ENCODE peak calls at places on chromosomes 4 and X, in four cellular contexts. J, W, E and Q are unnamed samples.

GRCh38 chrX:108396188-108396885 is 41.9 kb downstream of the COL4A6 start:
- DNase-seq in W (peak; percentile 69), J (no peak), E (no peak), Q (no peak)

GRCh38 chr4:54998991-54999390 is 126.4 kb downstream of the KDR start:
- DNase-seq in J (no peak), E (no peak), W (no peak), Q (no peak)

GRCh38 chrX:94178145-94178790 is 504.3 kb downstream of the FAM133A start:
- DNase-seq in E (no peak), J (no peak), W (peak; percentile 2), Q (no peak)

GRCh38 chr4:25799522-25799921 is 63.3 kb downstream of the SEL1L3 start:
- DNase-seq in J (no peak), W (no peak), E (no peak), Q (no peak)

GRCh38 chr4:124745988-124746801 is 33.7 kb upstream of the ANKRD50 start:
- DNase-seq in J (no peak), W (no peak), E (no peak), Q (no peak)

GRCh38 chr4:187550256-187550950 is 445.2 kb upstream of the ZFP42 start:
- DNase-seq in J (no peak), E (no peak), W (peak; percentile 4), Q (no peak)

GRCh38 chrX:39519213-39519544 is 578.6 kb downstream of the BCOR start:
- DNase-seq in J (no peak), E (peak; percentile 32), W (no peak), Q (no peak)

GRCh38 chrX:13081385-13082285 is 37.2 kb upstream of the FAM9C start:
- DNase-seq in J (no peak), W (no peak), E (no peak), Q (no peak)

GRCh38 chrX:136880003-136880451 is 498 bp downstream of the RBMX start:
- DNase-seq in E (peak; percentile 35), J (peak; percentile 16), W (peak; percentile 18), Q (no peak)

GRCh38 chr4:162644346-162644745 is 480.5 kb upstream of the FSTL5 start:
- DNase-seq in W (no peak), J (no peak), E (no peak), Q (no peak)

GRCh38 chr4:175273995-175274753 is 356.0 kb downstream of the ADAM29 start:
- DNase-seq in J (no peak), E (no peak), W (no peak), Q (no peak)

GRCh38 chrX:24732705-24733104 is 39.0 kb downstream of the POLA1 start:
- DNase-seq in W (peak; percentile 7), J (no peak), E (no peak), Q (no peak)

GRCh38 chr4:148376151-148376550 is 66.1 kb downstream of the NR3C2 start:
- DNase-seq in E (no peak), J (peak; percentile 57), W (peak; percentile 23), Q (no peak)

GRCh38 chr4:109649872-109650271 is 53.4 kb downstream of the CASP6 start:
- DNase-seq in W (no peak), J (no peak), E (no peak), Q (no peak)

GRCh38 chrX:7132335-7133035 is 15.0 kb upstream of the STS start:
- DNase-seq in E (no peak), W (peak; percentile 90), J (peak; percentile 46), Q (no peak)
- TF ChIP-seq CTCF in E (peak; percentile 14), W (peak; percentile 53), J (peak; percentile 33), Q (no peak)

GRCh38 chr4:38311495-38311894 is 351.3 kb downstream of the PTTG2 start:
- DNase-seq in J (no peak), W (no peak), E (no peak), Q (no peak)

GRCh38 chr4:38306482-38307071 is 346.4 kb downstream of the PTTG2 start:
- DNase-seq in W (no peak), E (no peak), J (no peak), Q (no peak)

GRCh38 chr4:38310446-38311043 is 350.3 kb downstream of the PTTG2 start:
- DNase-seq in E (no peak), W (no peak), J (no peak), Q (no peak)

GRCh38 chr4:38308728-38309315 is 348.6 kb downstream of the PTTG2 start:
- DNase-seq in J (no peak), E (no peak), W (no peak), Q (no peak)

DNA sequence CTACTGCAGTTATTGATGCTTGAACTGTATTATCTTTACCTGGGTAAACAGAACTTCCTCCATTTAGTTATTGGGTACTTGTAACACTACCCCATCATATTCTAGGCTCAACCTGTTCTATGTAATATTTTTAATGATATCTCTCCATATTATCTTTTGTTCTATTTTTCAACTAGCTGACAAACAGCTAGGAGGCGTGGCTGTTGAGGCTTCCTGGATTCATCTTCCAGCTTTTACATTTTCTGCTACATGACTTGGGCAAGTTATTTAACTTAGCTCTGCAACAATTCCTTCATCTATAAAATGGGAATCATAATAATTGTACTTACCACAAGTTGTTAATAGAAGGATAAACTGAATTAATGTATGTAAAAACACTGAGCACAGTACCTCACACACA is 349.3 kb downstream of the PTTG2 start:
- DNase-seq in W (no peak), J (no peak), E (no peak), Q (no peak)
- H3K4me1 ChIP-seq in W (peaks cover 20% of the 10 kb centered on the region), J (no peaks in the 10 kb centered on the region), E (no peaks in the 10 kb centered on the region), Q (peaks cover 7% of the 10 kb centered on the region)

DNA sequence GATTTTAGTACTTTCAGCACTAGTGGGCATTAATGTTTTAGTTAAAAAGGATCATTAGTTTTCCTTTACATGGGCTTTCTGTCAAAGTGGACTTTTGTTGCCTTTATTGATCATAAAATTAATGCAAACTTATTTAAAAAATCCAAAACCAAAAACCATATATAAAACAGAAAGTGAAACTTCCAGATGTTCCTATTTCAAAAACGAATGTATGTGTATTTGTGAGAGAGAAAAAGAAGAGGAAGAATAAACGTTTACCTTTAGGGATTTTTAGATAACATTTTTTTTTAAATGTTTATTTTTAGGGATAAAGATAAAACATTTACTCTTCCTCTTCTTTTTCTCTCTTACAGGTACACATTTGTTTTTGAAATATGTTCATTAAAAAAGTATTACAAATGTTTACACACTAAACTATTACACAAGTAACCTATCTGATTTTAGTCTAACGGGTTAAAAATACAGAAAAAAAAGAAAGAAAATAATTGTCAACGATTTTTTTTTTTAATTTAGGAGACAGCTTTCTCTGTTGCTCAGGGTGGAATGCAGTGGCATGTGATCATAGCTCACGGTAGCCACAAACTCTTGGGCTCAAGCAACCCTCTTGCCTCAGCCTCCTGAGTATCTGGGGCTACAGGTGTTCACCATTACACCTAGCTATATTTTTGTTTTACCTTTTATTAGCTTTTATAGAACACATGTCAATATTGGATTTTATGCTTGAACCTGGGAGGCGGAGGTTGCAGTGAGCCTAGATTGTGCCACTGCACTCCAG is 16.8 kb upstream of the COX18 start:
- DNase-seq in W (no peak), E (no peak), J (no peak), Q (no peak)
- H3K4me3 ChIP-seq in W (no peak overlapping the region), E (no peak overlapping the region), J (no peak overlapping the region), Q (peak overlapping the region; percentile 43)

GRCh38 chr4:70734168-70734954 is 12.6 kb downstream of the RUFY3 start:
- DNase-seq in W (no peak), J (peak; percentile 35), E (no peak), Q (no peak)
- TF ChIP-seq CTCF in W (no peak), J (no peak), E (no peak), Q (no peak)